ENCODE peak calls at places on chromosomes 2 and 18, in seven cellular contexts. Q is thyroid gland, Y is type B pancreatic cell, T is mammary epithelial cell, L is dorsolateral prefrontal cortex, O is sigmoid colon, P is endothelial cell of umbilical vein. H is an unnamed sample.

GRCh38 chr2:151338115-151338514 is 19.3 kb upstream of the TNFAIP6 start:
- DNase-seq in Q (no peak), Y (no peak), T (no peak), L (no peak), O (no peak), P (peak; percentile 50), H (no peak)

GRCh38 chr2:199764273-199764800 is 86.7 kb downstream of the FTCDNL1 start:
- DNase-seq in Q (no peak), Y (no peak), T (no peak), L (no peak), O (no peak), P (no peak), H (no peak)

GRCh38 chr2:159608108-159608507 is 8.2 kb downstream of the BAZ2B start:
- DNase-seq in Q (no peak), Y (no peak), T (no peak), L (no peak), O (no peak), P (no peak), H (no peak)

GRCh38 chr2:98295721-98296414 is 50.4 kb upstream of the CNGA3 start:
- DNase-seq in Q (no peak), Y (no peak), T (no peak), L (no peak), O (no peak), P (no peak), H (no peak)

GRCh38 chr18:12310762-12311161 is 2.7 kb downstream of the TUBB6 start:
- DNase-seq in Q (no peak), Y (no peak), T (no peak), L (no peak), O (peak; percentile 62), P (no peak), H (no peak)

GRCh38 chr18:77088977-77089795 is 43.4 kb downstream of the MBP start:
- DNase-seq in Q (no peak), Y (no peak), T (peak; percentile 83), L (no peak), O (no peak), P (no peak), H (no peak)

GRCh38 chr2:113361051-113361450 is 76.4 kb upstream of the ZNG1B start:
- DNase-seq in Q (peak; percentile 98), Y (no peak), T (no peak), L (no peak), O (no peak), P (no peak), H (no peak)

GRCh38 chr2:153386481-153386891 is 92.1 kb downstream of the RPRM start:
- DNase-seq in Q (no peak), Y (no peak), T (peak; percentile 71), L (no peak), O (no peak), P (no peak), H (no peak)

GRCh38 chr18:75135158-75135725 is 73.7 kb downstream of the PTGR3 start:
- DNase-seq in Q (no peak), Y (no peak), T (no peak), L (no peak), O (no peak), P (no peak), H (no peak)

GRCh38 chr18:69996951-69997798 is 49.5 kb upstream of the CD226 start:
- DNase-seq in Q (no peak), Y (no peak), T (no peak), L (no peak), O (no peak), P (no peak), H (no peak)

GRCh38 chr2:82172483-82172882 is 1867.9 kb upstream of the LRRTM1 start:
- DNase-seq in Q (no peak), Y (no peak), T (no peak), L (no peak), O (no peak), P (no peak), H (no peak)

GRCh38 chr2:191109888-191110287 is 40.9 kb downstream of the STAT4 start:
- DNase-seq in Q (no peak), Y (no peak), T (no peak), L (no peak), O (no peak), P (no peak), H (no peak)

GRCh38 chr2:230868947-230869690 is 4.4 kb downstream of the ITM2C start:
- DNase-seq in Q (no peak), Y (no peak), T (no peak), L (peak; percentile 26), O (no peak), P (no peak), H (no peak)

GRCh38 chr2:183207110-183207509 is 82.9 kb downstream of the NUP35 start:
- DNase-seq in Q (no peak), Y (no peak), T (no peak), L (no peak), O (no peak), P (no peak), H (no peak)

GRCh38 chr18:21602302-21602592 is 1.7 kb upstream of the ESCO1 start:
- DNase-seq in Q (no peak), Y (no peak), T (no peak), L (no peak), O (no peak), P (no peak), H (no peak)

GRCh38 chr2:168155680-168156079 is 91.7 kb downstream of the STK39 start:
- DNase-seq in Q (no peak), Y (no peak), T (no peak), L (no peak), O (no peak), P (no peak), H (no peak)

GRCh38 chr2:217356795-217357194 is 496.9 kb upstream of the TNP1 start:
- DNase-seq in Q (peak; percentile 83), Y (no peak), T (no peak), L (peak; percentile 52), O (no peak), P (no peak), H (no peak)

GRCh38 chr2:119234021-119235019 is 10.7 kb downstream of the STEAP3 start:
- DNase-seq in Q (no peak), Y (no peak), T (no peak), L (peak; percentile 42), O (no peak), P (peak; percentile 30), H (no peak)

GRCh38 chr2:174800436-174801195 is 36.3 kb upstream of the CHRNA1 start:
- DNase-seq in Q (no peak), Y (no peak), T (no peak), L (no peak), O (no peak), P (no peak), H (no peak)

GRCh38 chr2:10371441-10372194 is 68.9 kb downstream of the HPCAL1 start:
- DNase-seq in Q (no peak), Y (no peak), T (no peak), L (no peak), O (no peak), P (no peak), H (no peak)

GRCh38 chr2:117771969-117772630 is 42.4 kb upstream of the DDX18 start:
- DNase-seq in Q (no peak), Y (no peak), T (no peak), L (no peak), O (no peak), P (peak; percentile 15), H (no peak)

GRCh38 chr2:101265893-101266499 is 13.3 kb downstream of the CNOT11 start:
- DNase-seq in Q (no peak), Y (no peak), T (peak; percentile 64), L (no peak), O (no peak), P (no peak), H (no peak)

GRCh38 chr2:1742680-1743395 is 1.5 kb downstream of the PXDN start:
- DNase-seq in Q (peak; percentile 78), Y (peak; percentile 82), T (peak; percentile 90), L (peak; percentile 46), O (peak; percentile 96), P (peak; percentile 88), H (peak; percentile 96)
- TF ChIP-seq CTCF in Q (peak; percentile 56), Y (peak; percentile 50), T (peak; percentile 75), L (no peak), O (peak; percentile 19), P (peak; percentile 62), H (peak; percentile 85)

DNA sequence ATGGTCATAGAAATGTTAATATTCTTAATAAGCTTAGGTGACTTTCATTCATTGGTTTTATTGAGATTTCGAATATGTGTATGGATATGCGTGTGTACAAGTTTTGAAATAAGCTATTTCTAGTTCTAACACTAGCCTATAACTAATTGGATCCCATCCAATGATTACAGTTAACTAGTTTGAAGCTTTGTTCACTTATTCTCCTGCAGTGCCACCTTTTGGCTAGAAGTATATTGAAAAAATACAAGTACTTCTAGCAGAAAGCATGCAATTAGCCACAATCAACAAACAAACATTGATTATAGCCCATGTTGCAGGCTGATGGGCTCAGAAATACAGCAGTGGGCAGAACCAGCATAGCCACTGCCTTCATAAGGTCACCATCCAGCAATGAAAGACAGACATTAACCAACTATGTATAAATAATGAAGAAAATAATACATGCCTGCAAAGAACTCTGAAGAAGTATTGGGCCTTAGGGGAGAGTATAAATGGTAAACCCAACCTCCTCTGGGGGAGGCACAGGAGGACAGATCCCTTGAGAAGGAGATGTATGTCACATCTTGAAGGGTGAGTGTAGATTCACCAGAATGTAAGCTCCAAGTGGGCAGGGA is 5.1 kb upstream of the PIEZO2 start:
- DNase-seq in Q (no peak), Y (no peak), T (peak; percentile 20), L (no peak), O (no peak), P (peak; percentile 68), H (no peak)
- TF ChIP-seq CTCF in Q (no peak), Y (peak; percentile 80), T (peak; percentile 32), L (peak; percentile 55), O (peak; percentile 20), P (peak; percentile 32), H (peak; percentile 96)

DNA sequence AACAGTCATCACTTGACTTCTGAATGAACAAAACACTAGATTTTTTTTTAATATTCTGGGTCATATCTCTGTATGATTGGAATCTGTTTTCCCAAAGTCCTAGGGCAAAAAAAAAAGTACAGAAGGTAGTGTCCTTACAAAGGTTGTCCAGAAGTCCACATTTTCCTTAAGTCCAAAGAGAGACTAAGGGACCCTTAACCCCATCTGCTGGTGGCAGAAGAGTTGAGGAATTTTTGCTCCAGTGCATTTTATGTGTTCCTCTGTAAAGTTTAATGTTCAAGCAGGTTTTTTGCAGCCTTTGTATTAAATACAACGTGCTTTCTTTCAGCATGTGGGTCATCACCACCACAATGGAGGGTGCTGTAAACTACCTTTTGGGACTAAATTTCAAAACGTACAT is 215.9 kb downstream of the SP3 start:
- DNase-seq in Q (no peak), Y (no peak), T (peak; percentile 6), L (no peak), O (no peak), P (peak; percentile 8), H (no peak)
- TF ChIP-seq CTCF in Q (no peak), Y (peak; percentile 65), T (peak; percentile 52), L (no peak), O (no peak), P (no peak), H (peak; percentile 82)

GRCh38 chr18:63262369-63263335 is 56.9 kb downstream of the BCL2 start:
- DNase-seq in Q (no peak), Y (no peak), T (no peak), L (peak; percentile 41), O (peak; percentile 79), P (no peak), H (no peak)
- TF ChIP-seq CTCF in Q (no peak), Y (no peak), T (no peak), L (no peak), O (no peak), P (no peak), H (peak; percentile 34)